ENCODE peak calls at places on chromosomes 1 and 21, in ten cellular contexts. One of them, this sample, is unnamed.
A peak's percentile ranks its signal among the peaks of the same experiment; 100 is the strongest.

GRCh38 chr1:67674260-67675011 is 10.6 kb upstream of the GADD45A start:
- DNase-seq in foreskin fibroblast: peak; percentile 82
- DNase-seq in astrocyte of the spinal cord: peak; percentile 64
- DNase-seq in stimulated activated naive CD4-positive, alpha-beta T cell: peak; percentile 48
- DNase-seq in fibroblast of mammary gland: peak; percentile 82
- DNase-seq in epithelial cell of esophagus: no peak
- DNase-seq in T-helper 1 cell: peak; percentile 6
- DNase-seq in NCI-H1105: peak; percentile 68
- DNase-seq in GM04503: no peak
- DNase-seq in endothelial cell: peak; percentile 11
- DNase-seq in this sample: peak; percentile 77

GRCh38 chr21:45982758-45983731 is 1.5 kb downstream of the COL6A1 start:
- DNase-seq in foreskin fibroblast: peak; percentile 47
- DNase-seq in astrocyte of the spinal cord: no peak
- DNase-seq in stimulated activated naive CD4-positive, alpha-beta T cell: no peak
- DNase-seq in fibroblast of mammary gland: no peak
- DNase-seq in epithelial cell of esophagus: no peak
- DNase-seq in T-helper 1 cell: no peak
- DNase-seq in NCI-H1105: no peak
- DNase-seq in GM04503: no peak
- DNase-seq in endothelial cell: peak; percentile 15
- DNase-seq in this sample: no peak

GRCh38 chr1:27520651-27521050 is 30.7 kb upstream of the WASF2 start:
- DNase-seq in foreskin fibroblast: no peak
- DNase-seq in astrocyte of the spinal cord: no peak
- DNase-seq in stimulated activated naive CD4-positive, alpha-beta T cell: no peak
- DNase-seq in fibroblast of mammary gland: no peak
- DNase-seq in epithelial cell of esophagus: no peak
- DNase-seq in T-helper 1 cell: no peak
- DNase-seq in NCI-H1105: no peak
- DNase-seq in GM04503: no peak
- DNase-seq in endothelial cell: no peak
- DNase-seq in this sample: no peak

GRCh38 chr1:243343970-243344749 is 88.3 kb downstream of the SDCCAG8 start:
- DNase-seq in foreskin fibroblast: peak; percentile 46
- DNase-seq in astrocyte of the spinal cord: peak; percentile 56
- DNase-seq in stimulated activated naive CD4-positive, alpha-beta T cell: no peak
- DNase-seq in fibroblast of mammary gland: peak; percentile 49
- DNase-seq in epithelial cell of esophagus: peak; percentile 60
- DNase-seq in T-helper 1 cell: no peak
- DNase-seq in NCI-H1105: peak; percentile 26
- DNase-seq in GM04503: no peak
- DNase-seq in endothelial cell: no peak
- DNase-seq in this sample: no peak

GRCh38 chr1:243705585-243705984 is 144.5 kb downstream of the AKT3 start:
- DNase-seq in foreskin fibroblast: no peak
- DNase-seq in astrocyte of the spinal cord: no peak
- DNase-seq in stimulated activated naive CD4-positive, alpha-beta T cell: no peak
- DNase-seq in fibroblast of mammary gland: no peak
- DNase-seq in epithelial cell of esophagus: no peak
- DNase-seq in T-helper 1 cell: no peak
- DNase-seq in NCI-H1105: no peak
- DNase-seq in GM04503: no peak
- DNase-seq in endothelial cell: no peak
- DNase-seq in this sample: no peak

GRCh38 chr1:207306603-207307002 is 14.9 kb upstream of the CD55 start:
- DNase-seq in foreskin fibroblast: no peak
- DNase-seq in astrocyte of the spinal cord: no peak
- DNase-seq in stimulated activated naive CD4-positive, alpha-beta T cell: no peak
- DNase-seq in fibroblast of mammary gland: no peak
- DNase-seq in epithelial cell of esophagus: no peak
- DNase-seq in T-helper 1 cell: no peak
- DNase-seq in NCI-H1105: no peak
- DNase-seq in GM04503: no peak
- DNase-seq in endothelial cell: no peak
- DNase-seq in this sample: no peak

GRCh38 chr1:33025761-33026160 is 10.9 kb downstream of the AK2 start:
- DNase-seq in foreskin fibroblast: no peak
- DNase-seq in astrocyte of the spinal cord: no peak
- DNase-seq in stimulated activated naive CD4-positive, alpha-beta T cell: no peak
- DNase-seq in fibroblast of mammary gland: no peak
- DNase-seq in epithelial cell of esophagus: no peak
- DNase-seq in T-helper 1 cell: no peak
- DNase-seq in NCI-H1105: no peak
- DNase-seq in GM04503: no peak
- DNase-seq in endothelial cell: no peak
- DNase-seq in this sample: no peak

GRCh38 chr21:43659136-43660000 is at the start of the genes HSF2BP and RRP1B:
- DNase-seq in foreskin fibroblast: peak; percentile 95
- DNase-seq in astrocyte of the spinal cord: peak; percentile 79
- DNase-seq in stimulated activated naive CD4-positive, alpha-beta T cell: peak; percentile 68
- DNase-seq in fibroblast of mammary gland: peak; percentile 74
- DNase-seq in epithelial cell of esophagus: peak; percentile 88
- DNase-seq in T-helper 1 cell: peak; percentile 81
- DNase-seq in NCI-H1105: peak; percentile 84
- DNase-seq in GM04503: peak; percentile 23
- DNase-seq in endothelial cell: peak; percentile 86
- DNase-seq in this sample: peak; percentile 90

GRCh38 chr1:56631901-56632300 is 13.2 kb upstream of the PRKAA2 start:
- DNase-seq in foreskin fibroblast: no peak
- DNase-seq in astrocyte of the spinal cord: no peak
- DNase-seq in stimulated activated naive CD4-positive, alpha-beta T cell: no peak
- DNase-seq in fibroblast of mammary gland: no peak
- DNase-seq in epithelial cell of esophagus: no peak
- DNase-seq in T-helper 1 cell: no peak
- DNase-seq in NCI-H1105: no peak
- DNase-seq in GM04503: no peak
- DNase-seq in endothelial cell: no peak
- DNase-seq in this sample: no peak

GRCh38 chr1:234724517-234725176 is 114.7 kb upstream of the IRF2BP2 start:
- DNase-seq in foreskin fibroblast: no peak
- DNase-seq in astrocyte of the spinal cord: no peak
- DNase-seq in stimulated activated naive CD4-positive, alpha-beta T cell: no peak
- DNase-seq in fibroblast of mammary gland: no peak
- DNase-seq in epithelial cell of esophagus: no peak
- DNase-seq in T-helper 1 cell: peak; percentile 12
- DNase-seq in NCI-H1105: no peak
- DNase-seq in GM04503: no peak
- DNase-seq in endothelial cell: peak; percentile 32
- DNase-seq in this sample: no peak

GRCh38 chr1:63920154-63921117 is 146.6 kb downstream of the ROR1 start:
- DNase-seq in foreskin fibroblast: peak; percentile 82
- DNase-seq in astrocyte of the spinal cord: peak; percentile 72
- DNase-seq in stimulated activated naive CD4-positive, alpha-beta T cell: no peak
- DNase-seq in fibroblast of mammary gland: peak; percentile 85
- DNase-seq in epithelial cell of esophagus: peak; percentile 65
- DNase-seq in T-helper 1 cell: no peak
- DNase-seq in NCI-H1105: no peak
- DNase-seq in GM04503: peak; percentile 82
- DNase-seq in endothelial cell: no peak
- DNase-seq in this sample: peak; percentile 50

GRCh38 chr1:107750364-107750959 is 214.5 kb downstream of the VAV3 start:
- DNase-seq in foreskin fibroblast: peak; percentile 85
- DNase-seq in astrocyte of the spinal cord: peak; percentile 68
- DNase-seq in stimulated activated naive CD4-positive, alpha-beta T cell: no peak
- DNase-seq in fibroblast of mammary gland: peak; percentile 73
- DNase-seq in epithelial cell of esophagus: peak; percentile 82
- DNase-seq in T-helper 1 cell: no peak
- DNase-seq in NCI-H1105: peak; percentile 73
- DNase-seq in GM04503: peak; percentile 27
- DNase-seq in endothelial cell: peak; percentile 65
- DNase-seq in this sample: peak; percentile 77

GRCh38 chr1:15246960-15247614 is at the start of gene FHAD1:
- DNase-seq in foreskin fibroblast: peak; percentile 67
- DNase-seq in astrocyte of the spinal cord: peak; percentile 68
- DNase-seq in stimulated activated naive CD4-positive, alpha-beta T cell: peak; percentile 35
- DNase-seq in fibroblast of mammary gland: peak; percentile 54
- DNase-seq in epithelial cell of esophagus: peak; percentile 57
- DNase-seq in T-helper 1 cell: peak; percentile 17
- DNase-seq in NCI-H1105: peak; percentile 74
- DNase-seq in GM04503: no peak
- DNase-seq in endothelial cell: peak; percentile 77
- DNase-seq in this sample: peak; percentile 16

GRCh38 chr1:35894183-35894582 is 11.2 kb downstream of the AGO1 start:
- DNase-seq in foreskin fibroblast: no peak
- DNase-seq in astrocyte of the spinal cord: peak; percentile 33
- DNase-seq in stimulated activated naive CD4-positive, alpha-beta T cell: no peak
- DNase-seq in fibroblast of mammary gland: peak; percentile 19
- DNase-seq in epithelial cell of esophagus: peak; percentile 15
- DNase-seq in T-helper 1 cell: no peak
- DNase-seq in NCI-H1105: no peak
- DNase-seq in GM04503: no peak
- DNase-seq in endothelial cell: no peak
- DNase-seq in this sample: no peak

GRCh38 chr21:45312296-45312695 is 24.6 kb upstream of the POFUT2 start:
- DNase-seq in foreskin fibroblast: no peak
- DNase-seq in astrocyte of the spinal cord: no peak
- DNase-seq in stimulated activated naive CD4-positive, alpha-beta T cell: no peak
- DNase-seq in fibroblast of mammary gland: no peak
- DNase-seq in epithelial cell of esophagus: no peak
- DNase-seq in T-helper 1 cell: no peak
- DNase-seq in NCI-H1105: no peak
- DNase-seq in GM04503: no peak
- DNase-seq in endothelial cell: no peak
- DNase-seq in this sample: no peak

GRCh38 chr1:34267326-34267725 is 90.6 kb downstream of the C1orf94 start:
- DNase-seq in foreskin fibroblast: no peak
- DNase-seq in astrocyte of the spinal cord: no peak
- DNase-seq in stimulated activated naive CD4-positive, alpha-beta T cell: no peak
- DNase-seq in fibroblast of mammary gland: no peak
- DNase-seq in epithelial cell of esophagus: no peak
- DNase-seq in T-helper 1 cell: no peak
- DNase-seq in NCI-H1105: no peak
- DNase-seq in GM04503: no peak
- DNase-seq in endothelial cell: no peak
- DNase-seq in this sample: no peak

GRCh38 chr1:110690966-110691365 is 16.2 kb upstream of the KCNA3 start:
- DNase-seq in foreskin fibroblast: peak; percentile 60
- DNase-seq in astrocyte of the spinal cord: no peak
- DNase-seq in stimulated activated naive CD4-positive, alpha-beta T cell: no peak
- DNase-seq in fibroblast of mammary gland: no peak
- DNase-seq in epithelial cell of esophagus: no peak
- DNase-seq in T-helper 1 cell: no peak
- DNase-seq in NCI-H1105: no peak
- DNase-seq in GM04503: no peak
- DNase-seq in endothelial cell: no peak
- DNase-seq in this sample: no peak

GRCh38 chr1:172895050-172895460 is 155.7 kb downstream of the TNFSF18 start:
- DNase-seq in foreskin fibroblast: no peak
- DNase-seq in astrocyte of the spinal cord: no peak
- DNase-seq in stimulated activated naive CD4-positive, alpha-beta T cell: no peak
- DNase-seq in fibroblast of mammary gland: peak; percentile 38
- DNase-seq in epithelial cell of esophagus: no peak
- DNase-seq in T-helper 1 cell: no peak
- DNase-seq in NCI-H1105: no peak
- DNase-seq in GM04503: no peak
- DNase-seq in endothelial cell: no peak
- DNase-seq in this sample: no peak

GRCh38 chr1:56563568-56563967 is 15.8 kb downstream of the PLPP3 start:
- DNase-seq in foreskin fibroblast: no peak
- DNase-seq in astrocyte of the spinal cord: no peak
- DNase-seq in stimulated activated naive CD4-positive, alpha-beta T cell: no peak
- DNase-seq in fibroblast of mammary gland: no peak
- DNase-seq in epithelial cell of esophagus: no peak
- DNase-seq in T-helper 1 cell: no peak
- DNase-seq in NCI-H1105: no peak
- DNase-seq in GM04503: no peak
- DNase-seq in endothelial cell: no peak
- DNase-seq in this sample: no peak

GRCh38 chr1:85313888-85314696 is 37.7 kb upstream of the BCL10 start:
- DNase-seq in foreskin fibroblast: peak; percentile 97
- DNase-seq in astrocyte of the spinal cord: peak; percentile 86
- DNase-seq in stimulated activated naive CD4-positive, alpha-beta T cell: no peak
- DNase-seq in fibroblast of mammary gland: peak; percentile 96
- DNase-seq in epithelial cell of esophagus: peak; percentile 89
- DNase-seq in T-helper 1 cell: no peak
- DNase-seq in NCI-H1105: no peak
- DNase-seq in GM04503: peak; percentile 94
- DNase-seq in endothelial cell: no peak
- DNase-seq in this sample: peak; percentile 83

This sample was measured in MG63.